ENCODE peak calls at places on chromosome 19, in four cellular contexts. One of them, this sample, is unnamed.

GRCh38 chr19:10815969-10816635 is 19.9 kb downstream of the TMED1 start:
- DNase-seq in stimulated activated CD8-positive, alpha-beta memory T cell treated with anti-CD3 and anti-CD28 coated beads, Interleukin-7, amount 100 ng/mL, for 1 hour: no peak
- DNase-seq in AG04449: no peak
- DNase-seq in adrenal gland: no peak
- DNase-seq in this sample: no peak

GRCh38 chr19:2055871-2056809 is 5.1 kb upstream of the MKNK2 start:
- DNase-seq in stimulated activated CD8-positive, alpha-beta memory T cell treated with anti-CD3 and anti-CD28 coated beads, Interleukin-7, amount 100 ng/mL, for 1 hour: no peak
- DNase-seq in AG04449: no peak
- DNase-seq in adrenal gland: no peak
- DNase-seq in this sample: no peak

GRCh38 chr19:3784607-3785463 is 1.3 kb downstream of the MATK start:
- DNase-seq in adrenal gland: no peak
- DNase-seq in AG04449: no peak
- DNase-seq in stimulated activated CD8-positive, alpha-beta memory T cell treated with anti-CD3 and anti-CD28 coated beads, Interleukin-7, amount 100 ng/mL, for 1 hour: no peak
- DNase-seq in this sample: no peak

GRCh38 chr19:8334458-8335342 is 8.4 kb downstream of the KANK3 start:
- DNase-seq in stimulated activated CD8-positive, alpha-beta memory T cell treated with anti-CD3 and anti-CD28 coated beads, Interleukin-7, amount 100 ng/mL, for 1 hour: no peak
- DNase-seq in adrenal gland: no peak
- DNase-seq in AG04449: no peak
- DNase-seq in this sample: no peak

GRCh38 chr19:18745012-18745735 is 45.9 kb downstream of the COMP start:
- DNase-seq in AG04449: no peak
- DNase-seq in adrenal gland: no peak
- DNase-seq in stimulated activated CD8-positive, alpha-beta memory T cell treated with anti-CD3 and anti-CD28 coated beads, Interleukin-7, amount 100 ng/mL, for 1 hour: no peak
- DNase-seq in this sample: no peak

GRCh38 chr19:29926031-29926430 is 16.0 kb upstream of the URI1 start:
- DNase-seq in adrenal gland: no peak
- DNase-seq in AG04449: no peak
- DNase-seq in stimulated activated CD8-positive, alpha-beta memory T cell treated with anti-CD3 and anti-CD28 coated beads, Interleukin-7, amount 100 ng/mL, for 1 hour: no peak
- DNase-seq in this sample: no peak

GRCh38 chr19:35044317-35045117 is 3.0 kb downstream of the HPN start:
- DNase-seq in AG04449: no peak
- DNase-seq in adrenal gland: no peak
- DNase-seq in stimulated activated CD8-positive, alpha-beta memory T cell treated with anti-CD3 and anti-CD28 coated beads, Interleukin-7, amount 100 ng/mL, for 1 hour: peak
- DNase-seq in this sample: no peak

GRCh38 chr19:45613926-45614725 is 12.1 kb upstream of the GPR4 start:
- DNase-seq in AG04449: peak
- DNase-seq in stimulated activated CD8-positive, alpha-beta memory T cell treated with anti-CD3 and anti-CD28 coated beads, Interleukin-7, amount 100 ng/mL, for 1 hour: no peak
- DNase-seq in adrenal gland: no peak
- DNase-seq in this sample: peak

GRCh38 chr19:2227415-2228156 is 8.5 kb downstream of the PLEKHJ1 start:
- DNase-seq in adrenal gland: no peak
- DNase-seq in AG04449: no peak
- DNase-seq in stimulated activated CD8-positive, alpha-beta memory T cell treated with anti-CD3 and anti-CD28 coated beads, Interleukin-7, amount 100 ng/mL, for 1 hour: no peak
- DNase-seq in this sample: no peak

GRCh38 chr19:47805313-47805712 is 962 bp upstream of the TPRX1 start:
- DNase-seq in stimulated activated CD8-positive, alpha-beta memory T cell treated with anti-CD3 and anti-CD28 coated beads, Interleukin-7, amount 100 ng/mL, for 1 hour: no peak
- DNase-seq in adrenal gland: no peak
- DNase-seq in AG04449: no peak
- DNase-seq in this sample: no peak

GRCh38 chr19:34962945-34963530 is 991 bp downstream of the ZNF792 start:
- DNase-seq in stimulated activated CD8-positive, alpha-beta memory T cell treated with anti-CD3 and anti-CD28 coated beads, Interleukin-7, amount 100 ng/mL, for 1 hour: no peak
- DNase-seq in adrenal gland: no peak
- DNase-seq in AG04449: no peak
- DNase-seq in this sample: no peak

GRCh38 chr19:44753932-44754742 is 5.6 kb downstream of the BCL3 start:
- DNase-seq in AG04449: no peak
- DNase-seq in stimulated activated CD8-positive, alpha-beta memory T cell treated with anti-CD3 and anti-CD28 coated beads, Interleukin-7, amount 100 ng/mL, for 1 hour: peak
- DNase-seq in adrenal gland: peak
- DNase-seq in this sample: no peak

GRCh38 chr19:28406237-28406596 is 806.7 kb downstream of the UQCRFS1 start:
- DNase-seq in AG04449: no peak
- DNase-seq in adrenal gland: no peak
- DNase-seq in stimulated activated CD8-positive, alpha-beta memory T cell treated with anti-CD3 and anti-CD28 coated beads, Interleukin-7, amount 100 ng/mL, for 1 hour: no peak
- DNase-seq in this sample: no peak